ENCODE peak calls at places on chromosome 19, in ten cellular contexts. C, Q, X, R, K, A, H, N, P and U are unnamed samples.

GRCh38 chr19:53877361-53877766 is 4.6 kb upstream of the PRKCG start:
- DNase-seq in R (no peak), H (no peak), X (no peak), A (no peak), K (peak), Q (no peak), P (peak), C (no peak), N (no peak), U (no peak)

GRCh38 chr19:8261881-8262280 is 46.3 kb downstream of the CD320 start:
- DNase-seq in X (no peak), R (no peak), A (no peak), N (no peak), Q (no peak), P (no peak), K (no peak), H (peak), C (no peak), U (no peak)

GRCh38 chr19:30739394-30739793 is 367.2 kb downstream of the ZNF536 start:
- DNase-seq in Q (no peak), P (no peak), X (no peak), C (no peak), A (no peak), R (no peak), H (peak), K (no peak), N (no peak), U (no peak)

GRCh38 chr19:40190891-40191835 is at the start of gene MAP3K10:
- DNase-seq in X (peak), C (peak), K (peak), R (peak), A (peak), N (peak), P (peak), H (peak), Q (peak), U (no peak)

GRCh38 chr19:41691268-41691970 is 3.3 kb upstream of the CEACAM7 start:
- DNase-seq in C (no peak), A (peak), N (no peak), K (no peak), H (peak), Q (no peak), P (peak), X (no peak), R (peak), U (no peak)

GRCh38 chr19:1783874-1784273 is 28.2 kb downstream of the ATP8B3 start:
- DNase-seq in N (no peak), K (no peak), C (no peak), X (no peak), H (no peak), Q (no peak), P (no peak), R (no peak), A (no peak), U (no peak)

GRCh38 chr19:4596033-4596904 is 36.8 kb upstream of the SEMA6B start:
- DNase-seq in R (no peak), X (no peak), Q (no peak), C (no peak), P (no peak), K (no peak), N (no peak), H (no peak), A (no peak), U (no peak)

GRCh38 chr19:31023038-31023437 is 326.2 kb downstream of the TSHZ3 start:
- DNase-seq in P (no peak), H (no peak), Q (no peak), A (no peak), X (no peak), R (no peak), N (no peak), K (no peak), C (no peak), U (no peak)

GRCh38 chr19:32812571-32812970 is 57.0 kb downstream of the SLC7A9 start:
- DNase-seq in C (no peak), K (no peak), N (no peak), P (no peak), H (no peak), A (no peak), Q (no peak), R (no peak), X (no peak), U (no peak)

GRCh38 chr19:40717880-40718773 is 1.2 kb downstream of the ITPKC start:
- DNase-seq in P (peak), N (peak), C (peak), A (peak), H (peak), Q (no peak), X (no peak), R (no peak), K (no peak), U (no peak)

GRCh38 chr19:56294557-56294956 is 20.1 kb downstream of the ZSCAN5A start:
- DNase-seq in P (no peak), A (no peak), N (no peak), C (no peak), K (no peak), Q (no peak), R (peak), X (no peak), H (no peak), U (peak)

GRCh38 chr19:19997656-19998268 is 41.5 kb downstream of the ZNF682 start:
- DNase-seq in C (peak), Q (peak), X (peak), N (peak), A (no peak), K (peak), R (no peak), P (no peak), H (no peak), U (no peak)

GRCh38 chr19:17170538-17171297 is 44.4 kb upstream of the USE1 start:
- DNase-seq in H (no peak), X (no peak), Q (no peak), A (no peak), C (no peak), R (no peak), K (no peak), N (no peak), P (no peak), U (no peak)

GRCh38 chr19:45985321-45985720 is 9.9 kb upstream of the CCDC61 start:
- DNase-seq in N (no peak), H (no peak), P (no peak), K (no peak), X (no peak), A (no peak), R (no peak), Q (no peak), C (no peak), U (no peak)

GRCh38 chr19:41114132-41114531 is at the start of gene CYP2F1:
- DNase-seq in A (no peak), Q (no peak), H (peak), C (no peak), R (no peak), P (no peak), K (no peak), X (no peak), N (no peak), U (no peak)

GRCh38 chr19:33283578-33283977 is 18.8 kb downstream of the CEBPA start:
- DNase-seq in Q (no peak), X (no peak), C (no peak), R (no peak), A (no peak), P (no peak), N (no peak), K (no peak), H (no peak), U (no peak)

GRCh38 chr19:35216026-35216832 is 12.3 kb downstream of the FAM187B start:
- DNase-seq in X (no peak), R (no peak), Q (no peak), K (no peak), P (no peak), H (no peak), C (no peak), A (no peak), N (no peak), U (no peak)

GRCh38 chr19:12596927-12597548 is 13.6 kb downstream of the ZNF490 start:
- DNase-seq in H (no peak), Q (no peak), N (no peak), R (no peak), K (no peak), C (no peak), P (no peak), X (no peak), A (no peak), U (no peak)

GRCh38 chr19:18029617-18030338 is 21.8 kb downstream of the ARRDC2 start:
- DNase-seq in Q (no peak), X (no peak), K (no peak), P (peak), R (peak), A (peak), N (no peak), H (no peak), C (peak), U (peak)

GRCh38 chr19:53792721-53793433 is 31.2 kb downstream of the NLRP12 start:
- DNase-seq in X (peak), K (peak), H (peak), P (peak), N (peak), C (peak), Q (peak), A (peak), R (peak), U (peak)

GRCh38 chr19:47095707-47096704 is 17.6 kb downstream of the ZC3H4 start:
- DNase-seq in R (peak), A (peak), C (peak), H (no peak), P (no peak), N (no peak), Q (no peak), X (no peak), K (no peak), U (peak)

GRCh38 chr19:16067205-16067938 is 8.9 kb upstream of the TPM4 start:
- DNase-seq in K (no peak), P (peak), A (peak), X (no peak), Q (no peak), C (peak), H (no peak), N (no peak), R (no peak), U (no peak)

GRCh38 chr19:24086974-24087595 is at the start of gene ZNF254:
- DNase-seq in K (peak), P (peak), X (peak), A (peak), C (peak), R (no peak), N (peak), H (peak), Q (peak), U (no peak)

GRCh38 chr19:50514346-50515167 is 844 bp upstream of the ASPDH start:
- DNase-seq in K (no peak), P (no peak), N (no peak), H (no peak), X (no peak), R (peak), C (no peak), Q (no peak), A (no peak), U (peak)

GRCh38 chr19:1401138-1401888 is at the start of gene GAMT:
- DNase-seq in R (peak), C (peak), N (peak), K (peak), X (peak), A (no peak), H (no peak), P (peak), Q (peak), U (no peak)

GRCh38 chr19:13130886-13131490 is 12.9 kb downstream of the NACC1 start:
- DNase-seq in R (no peak), P (no peak), K (no peak), A (no peak), X (no peak), Q (no peak), C (no peak), H (no peak), N (no peak), U (no peak)

GRCh38 chr19:8731428-8732169 is 10.2 kb downstream of the OR2Z1 start:
- DNase-seq in X (no peak), A (no peak), P (no peak), C (peak), Q (no peak), N (no peak), R (no peak), H (no peak), K (no peak), U (no peak)